ENCODE peak calls at places on chromosome 7, in seven cellular contexts. X is ovary, U is hepatocyte, V is pancreas, W is prostate gland, Y is heart left ventricle, N is SJCRH30. R is an unnamed sample.

GRCh38 chr7:120554960-120555571 is 282.1 kb downstream of the KCND2 start:
- DNase-seq in U (peak; percentile 80), V (peak; percentile 40), W (no peak), Y (peak; percentile 23), N (peak; percentile 54), X (no peak), R (peak; percentile 22)

GRCh38 chr7:98733036-98733435 is 116.0 kb downstream of the NPTX2 start:
- DNase-seq in X (no peak), Y (no peak), U (peak; percentile 23), N (peak; percentile 62), V (no peak), W (no peak), R (peak; percentile 73)

GRCh38 chr7:10802526-10802925 is 171.1 kb upstream of the PHF14 start:
- DNase-seq in N (peak; percentile 29), X (no peak), U (no peak), W (no peak), Y (no peak), V (no peak), R (no peak)

GRCh38 chr7:27605283-27605682 is 57.4 kb downstream of the HIBADH start:
- DNase-seq in N (no peak), V (no peak), W (no peak), Y (no peak), X (no peak), U (no peak), R (no peak)

GRCh38 chr7:33040803-33041516 is 21.6 kb downstream of the NT5C3A start:
- DNase-seq in W (peak; percentile 9), U (peak; percentile 64), V (peak; percentile 69), X (no peak), N (no peak), Y (no peak), R (no peak)

GRCh38 chr7:55016746-55017090 is 2.1 kb upstream of the EGFR start:
- DNase-seq in V (no peak), X (no peak), Y (no peak), W (no peak), U (no peak), N (no peak), R (no peak)

GRCh38 chr7:11786186-11786585 is 45.8 kb downstream of the THSD7A start:
- DNase-seq in Y (no peak), W (no peak), V (no peak), U (no peak), N (peak; percentile 16), X (no peak), R (no peak)

GRCh38 chr7:73482746-73483145 is 39.3 kb downstream of the BAZ1B start:
- DNase-seq in W (no peak), Y (no peak), V (no peak), X (no peak), U (no peak), N (no peak), R (no peak)

GRCh38 chr7:29287366-29287765 is 92.8 kb downstream of the CHN2 start:
- DNase-seq in V (no peak), X (no peak), W (no peak), Y (no peak), N (no peak), U (no peak), R (peak; percentile 39)

GRCh38 chr7:81627565-81628287 is 142.1 kb downstream of the HGF start:
- DNase-seq in N (no peak), V (no peak), W (no peak), Y (no peak), U (no peak), X (no peak), R (no peak)

DNA sequence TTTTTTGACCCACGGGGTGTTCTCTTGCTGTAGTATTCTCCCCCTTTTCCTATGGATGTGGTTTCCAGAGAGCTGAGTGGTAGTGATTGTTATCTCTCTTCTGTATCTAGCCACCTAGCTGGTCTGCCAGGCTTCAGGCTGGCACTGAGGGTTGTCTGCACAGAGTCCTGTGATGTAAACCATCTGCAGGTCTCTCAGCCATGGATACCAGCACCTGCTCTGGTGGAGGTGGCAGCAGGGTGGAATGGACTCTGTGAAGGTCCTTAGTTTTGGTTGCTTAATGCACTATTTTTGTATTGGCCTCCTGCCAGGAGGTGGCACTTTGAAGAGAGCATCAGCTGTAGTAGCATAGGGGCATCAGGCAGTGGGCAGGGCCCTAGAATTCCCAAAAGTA is 851 bp downstream of the HYAL4 start:
- DNase-seq in U (no peak), N (no peak), X (no peak), Y (no peak), V (no peak), W (no peak), R (no peak)
- H3K4me1 ChIP-seq in U (no peaks in the 10 kb centered on the region), N (no peaks in the 10 kb centered on the region), X (no peaks in the 10 kb centered on the region), Y (no peaks in the 10 kb centered on the region), V (no peaks in the 10 kb centered on the region), W (no peaks in the 10 kb centered on the region), R (no peaks in the 10 kb centered on the region)

DNA sequence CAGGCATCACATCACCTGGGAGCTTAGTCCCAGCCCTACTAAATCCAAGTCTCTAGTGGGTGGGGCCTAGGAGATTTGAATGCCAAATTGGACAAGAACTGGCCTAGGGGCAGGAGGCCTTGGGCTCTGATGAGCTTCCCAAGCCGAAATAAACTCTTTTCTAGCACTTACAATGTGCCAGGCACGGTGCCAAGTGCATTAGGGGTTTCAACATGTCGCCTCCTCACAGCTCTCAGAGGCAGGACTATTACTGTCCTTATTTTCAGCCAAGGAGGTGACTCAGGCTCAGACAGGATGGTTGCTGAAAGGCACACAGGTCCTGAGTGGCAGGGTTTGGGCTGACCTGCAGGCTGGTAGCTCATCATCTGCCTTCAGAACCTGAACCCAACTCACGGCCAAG is 9.2 kb upstream of the CPA1 start:
- DNase-seq in W (no peak), N (no peak), U (no peak), V (no peak), Y (no peak), X (no peak), R (no peak)
- H3K4me1 ChIP-seq in W (peaks cover 16% of the 10 kb centered on the region), N (peaks cover 62% of the 10 kb centered on the region), U (peaks cover 67% of the 10 kb centered on the region), V (peaks cover 60% of the 10 kb centered on the region), Y (peaks cover 12% of the 10 kb centered on the region), X (peaks cover 36% of the 10 kb centered on the region), R (peaks cover 70% of the 10 kb centered on the region)

GRCh38 chr7:1664711-1665591 is 5.1 kb upstream of the ELFN1 start:
- DNase-seq in X (peak; percentile 34), U (peak; percentile 83), V (no peak), Y (peak; percentile 64), N (peak; percentile 34), W (peak; percentile 39), R (peak; percentile 46)
- H3K4me1 ChIP-seq in X (peaks cover 5% of the 10 kb centered on the region), U (peaks cover 37% of the 10 kb centered on the region), V (peaks cover 6% of the 10 kb centered on the region), Y (peaks cover 25% of the 10 kb centered on the region), N (no peaks in the 10 kb centered on the region), W (peaks cover 17% of the 10 kb centered on the region), R (peaks cover 19% of the 10 kb centered on the region)

DNA sequence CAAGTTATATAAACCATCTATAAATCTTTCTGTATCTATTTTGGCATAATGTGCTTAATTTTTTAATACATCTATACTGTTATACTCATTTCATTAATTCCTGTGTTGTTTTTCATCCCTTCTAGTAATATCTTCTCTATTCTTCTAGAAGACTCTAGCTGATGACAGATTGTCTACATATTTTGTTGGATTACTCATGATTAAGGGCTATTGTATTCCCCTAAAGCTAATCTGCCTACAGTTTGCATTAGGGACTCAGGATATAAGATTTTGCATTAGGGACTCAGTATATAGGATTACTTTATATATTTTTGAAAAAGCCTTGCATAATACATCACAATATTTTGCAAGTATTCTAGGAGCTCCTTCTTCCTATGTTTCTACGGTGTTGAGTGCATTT is 8.3 kb upstream of the SEMA3A start:
- DNase-seq in Y (no peak), V (no peak), U (no peak), X (no peak), W (no peak), N (no peak), R (no peak)
- H3K4me1 ChIP-seq in Y (no peaks in the 10 kb centered on the region), V (no peaks in the 10 kb centered on the region), U (no peaks in the 10 kb centered on the region), X (no peaks in the 10 kb centered on the region), W (no peaks in the 10 kb centered on the region), N (peaks cover 15% of the 10 kb centered on the region), R (peaks cover 25% of the 10 kb centered on the region)

GRCh38 chr7:983182-984071 is 446 bp downstream of the CYP2W1 start:
- DNase-seq in N (no peak), X (no peak), U (no peak), V (no peak), Y (no peak), W (peak; percentile 29), R (no peak)

GRCh38 chr7:982511-983181 is at the start of gene CYP2W1:
- DNase-seq in N (no peak), X (no peak), Y (no peak), U (no peak), V (no peak), W (no peak), R (no peak)

GRCh38 chr7:985127-985416 is 2.1 kb downstream of the CYP2W1 start:
- DNase-seq in V (no peak), N (no peak), U (no peak), W (no peak), X (no peak), Y (no peak), R (no peak)

GRCh38 chr7:985915-986741 is 3.1 kb downstream of the CYP2W1 start:
- DNase-seq in N (peak; percentile 46), U (no peak), V (peak; percentile 70), X (peak; percentile 76), Y (no peak), W (no peak), R (no peak)

DNA sequence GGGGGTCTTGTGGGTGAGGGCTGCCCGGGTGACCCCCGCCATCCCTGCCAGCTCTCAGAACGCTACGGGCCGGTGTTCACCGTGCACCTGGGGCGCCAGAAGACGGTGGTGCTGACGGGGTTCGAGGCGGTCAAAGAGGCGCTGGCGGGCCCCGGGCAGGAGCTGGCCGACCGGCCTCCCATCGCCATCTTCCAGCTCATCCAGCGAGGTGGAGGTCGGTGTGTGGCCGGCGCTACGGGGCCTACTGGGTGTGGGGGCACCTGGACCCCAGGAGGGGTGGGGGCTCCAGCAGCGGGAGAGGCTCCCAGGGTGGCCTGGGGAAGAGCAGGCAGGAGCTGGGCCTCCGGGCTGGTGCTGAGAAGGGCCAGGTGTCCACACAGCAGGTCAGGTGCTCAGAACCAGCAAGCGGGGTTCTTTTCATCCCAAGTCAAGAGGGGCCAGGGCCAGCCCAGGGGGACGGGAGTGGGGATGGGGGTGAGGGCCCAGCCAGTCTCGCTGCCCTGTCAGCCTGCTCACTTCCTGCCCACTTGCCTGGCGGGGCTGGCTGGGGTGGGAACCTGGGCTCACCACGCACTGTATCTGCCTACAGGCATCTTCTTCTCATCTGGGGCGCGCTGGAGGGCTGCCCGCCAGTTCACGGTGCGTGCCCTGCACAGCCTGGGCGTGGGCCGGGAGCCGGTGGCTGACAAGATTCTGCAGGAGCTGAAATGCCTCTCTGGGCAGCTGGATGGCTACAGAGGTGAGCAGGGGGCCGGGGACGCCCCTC is 1.6 kb downstream of the CYP2W1 start:
- DNase-seq in W (no peak), Y (no peak), N (no peak), U (no peak), V (no peak), X (no peak), R (no peak)
- H3K4me1 ChIP-seq in W (peaks cover 9% of the 10 kb centered on the region), Y (no peaks in the 10 kb centered on the region), N (peaks cover 6% of the 10 kb centered on the region), U (peaks cover 34% of the 10 kb centered on the region), V (peaks cover 4% of the 10 kb centered on the region), X (peaks cover 30% of the 10 kb centered on the region), R (no peaks in the 10 kb centered on the region)

R was measured in SJSA1.